ENCODE peak calls at places on chromosomes 2 and 18, in seven cellular contexts. One of them, this sample, is unnamed.

GRCh38 chr2:198004173-198004572 is 199.8 kb downstream of the PLCL1 start:
- DNase-seq in left ventricle myocardium inferior: no peak
- DNase-seq in mammary epithelial cell: no peak
- DNase-seq in uterus: no peak
- DNase-seq in body of pancreas: no peak
- DNase-seq in AG04450: no peak
- DNase-seq in psoas muscle: no peak
- DNase-seq in this sample: no peak

GRCh38 chr2:240786355-240786841 is 33.6 kb downstream of the KIF1A start:
- DNase-seq in left ventricle myocardium inferior: peak; percentile 9
- DNase-seq in psoas muscle: peak; percentile 5
- DNase-seq in mammary epithelial cell: no peak
- DNase-seq in AG04450: no peak
- DNase-seq in uterus: no peak
- DNase-seq in body of pancreas: no peak
- DNase-seq in this sample: no peak

GRCh38 chr2:200352631-200353030 is 46.1 kb downstream of the SPATS2L start:
- DNase-seq in uterus: no peak
- DNase-seq in mammary epithelial cell: peak; percentile 77
- DNase-seq in left ventricle myocardium inferior: no peak
- DNase-seq in psoas muscle: no peak
- DNase-seq in body of pancreas: no peak
- DNase-seq in AG04450: no peak
- DNase-seq in this sample: no peak

GRCh38 chr2:168538133-168538532 is 82.1 kb downstream of the CERS6 start:
- DNase-seq in AG04450: no peak
- DNase-seq in left ventricle myocardium inferior: no peak
- DNase-seq in body of pancreas: no peak
- DNase-seq in psoas muscle: no peak
- DNase-seq in mammary epithelial cell: no peak
- DNase-seq in uterus: no peak
- DNase-seq in this sample: no peak

GRCh38 chr2:79817288-79817687 is 304.4 kb downstream of the CTNNA2 start:
- DNase-seq in AG04450: no peak
- DNase-seq in psoas muscle: no peak
- DNase-seq in mammary epithelial cell: no peak
- DNase-seq in left ventricle myocardium inferior: no peak
- DNase-seq in body of pancreas: no peak
- DNase-seq in uterus: no peak
- DNase-seq in this sample: no peak

GRCh38 chr2:137255990-137256389 is 490.6 kb downstream of the THSD7B start:
- DNase-seq in uterus: no peak
- DNase-seq in psoas muscle: no peak
- DNase-seq in left ventricle myocardium inferior: no peak
- DNase-seq in body of pancreas: no peak
- DNase-seq in AG04450: no peak
- DNase-seq in mammary epithelial cell: peak; percentile 93
- DNase-seq in this sample: no peak

GRCh38 chr2:73333564-73333963 is 40.2 kb upstream of the EGR4 start:
- DNase-seq in psoas muscle: no peak
- DNase-seq in body of pancreas: no peak
- DNase-seq in left ventricle myocardium inferior: no peak
- DNase-seq in AG04450: no peak
- DNase-seq in mammary epithelial cell: no peak
- DNase-seq in uterus: no peak
- DNase-seq in this sample: no peak

GRCh38 chr2:15944325-15945017 is 4.1 kb downstream of the MYCN start:
- DNase-seq in body of pancreas: no peak
- DNase-seq in psoas muscle: no peak
- DNase-seq in left ventricle myocardium inferior: no peak
- DNase-seq in AG04450: no peak
- DNase-seq in uterus: no peak
- DNase-seq in mammary epithelial cell: no peak
- DNase-seq in this sample: no peak

GRCh38 chr2:151973013-151973900 is 125.6 kb downstream of the CACNB4 start:
- DNase-seq in psoas muscle: no peak
- DNase-seq in left ventricle myocardium inferior: no peak
- DNase-seq in AG04450: no peak
- DNase-seq in body of pancreas: no peak
- DNase-seq in uterus: no peak
- DNase-seq in mammary epithelial cell: no peak
- DNase-seq in this sample: no peak

GRCh38 chr2:16112251-16112971 is 172.1 kb downstream of the MYCN start:
- DNase-seq in mammary epithelial cell: no peak
- DNase-seq in AG04450: no peak
- DNase-seq in uterus: no peak
- DNase-seq in body of pancreas: no peak
- DNase-seq in psoas muscle: no peak
- DNase-seq in left ventricle myocardium inferior: no peak
- DNase-seq in this sample: no peak

GRCh38 chr2:161961046-161961445 is 113.0 kb downstream of the DPP4 start:
- DNase-seq in uterus: no peak
- DNase-seq in left ventricle myocardium inferior: no peak
- DNase-seq in mammary epithelial cell: no peak
- DNase-seq in AG04450: no peak
- DNase-seq in body of pancreas: no peak
- DNase-seq in psoas muscle: no peak
- DNase-seq in this sample: no peak

DNA sequence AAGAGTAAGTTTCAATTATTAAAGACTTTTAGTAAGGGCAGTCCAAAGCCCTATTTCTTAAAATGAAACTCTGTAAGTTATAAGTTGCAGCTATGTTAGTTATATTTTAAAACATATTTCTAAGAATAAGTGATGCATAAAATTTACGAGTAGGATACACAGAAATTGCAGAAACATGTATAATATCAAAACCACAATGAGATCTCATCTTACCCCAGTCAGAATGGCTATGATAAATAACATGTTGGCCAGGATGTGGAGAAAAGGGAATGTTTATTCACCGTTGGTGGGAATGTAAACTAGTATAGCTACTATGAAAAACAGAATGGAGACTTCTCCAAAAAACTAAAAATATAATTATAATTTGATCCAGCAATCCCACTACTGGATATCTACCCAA is 201.2 kb downstream of the CBLN2 start:
- DNase-seq in body of pancreas: no peak
- DNase-seq in mammary epithelial cell: no peak
- DNase-seq in AG04450: no peak
- DNase-seq in psoas muscle: no peak
- DNase-seq in uterus: no peak
- DNase-seq in left ventricle myocardium inferior: no peak
- DNase-seq in this sample: no peak
- H3K27ac ChIP-seq in body of pancreas: no peak overlapping the region
- H3K27ac ChIP-seq in mammary epithelial cell: no peak overlapping the region
- H3K27ac ChIP-seq in AG04450: no peak overlapping the region
- H3K27ac ChIP-seq in psoas muscle: no peak overlapping the region
- H3K27ac ChIP-seq in uterus: no peak overlapping the region
- H3K27ac ChIP-seq in left ventricle myocardium inferior: no peak overlapping the region
- H3K27ac ChIP-seq in this sample: no peak overlapping the region

DNA sequence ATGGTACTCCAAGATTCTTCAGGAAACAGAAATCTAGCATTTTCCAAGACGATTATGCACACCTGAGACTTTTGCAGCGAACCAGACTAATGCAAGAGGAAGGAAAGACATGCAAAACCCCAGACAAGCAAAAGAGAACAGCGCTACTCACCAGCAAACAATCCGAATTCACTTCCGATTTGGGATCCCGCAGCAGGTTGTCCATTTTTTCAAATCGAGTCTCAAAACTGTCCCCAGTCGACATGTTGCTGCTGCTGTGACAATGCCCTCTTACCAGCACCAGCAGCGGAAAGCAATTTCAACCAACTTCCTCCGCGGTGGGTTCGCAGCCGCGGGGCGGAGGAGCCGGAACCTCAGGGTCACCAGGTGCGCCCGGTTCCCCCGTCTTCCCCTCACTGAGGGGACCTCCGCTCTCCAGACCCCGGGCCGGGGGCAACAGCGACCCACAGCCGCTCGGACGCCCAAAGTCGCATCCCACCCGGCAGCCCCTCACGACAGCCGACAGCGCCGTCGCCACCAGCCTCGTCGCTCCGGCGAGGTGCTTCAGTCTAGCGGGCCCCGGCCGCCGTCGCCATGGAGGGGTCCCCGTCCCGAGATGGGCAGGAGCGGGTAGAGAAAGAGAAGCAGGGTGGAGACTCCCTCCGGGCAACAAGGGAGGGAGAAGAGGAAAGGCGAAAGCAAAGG is 804 bp downstream of the ROCK1 start:
- DNase-seq in psoas muscle: peak; percentile 30
- DNase-seq in uterus: peak; percentile 27
- DNase-seq in body of pancreas: peak; percentile 55
- DNase-seq in mammary epithelial cell: peak; percentile 45
- DNase-seq in left ventricle myocardium inferior: peak; percentile 44
- DNase-seq in AG04450: no peak
- DNase-seq in this sample: no peak
- TF ChIP-seq CTCF in psoas muscle: no peak
- TF ChIP-seq CTCF in uterus: no peak
- TF ChIP-seq CTCF in body of pancreas: no peak
- TF ChIP-seq CTCF in mammary epithelial cell: no peak
- TF ChIP-seq CTCF in left ventricle myocardium inferior: no peak
- TF ChIP-seq CTCF in AG04450: no peak
- TF ChIP-seq CTCF in this sample: no peak

GRCh38 chr2:189582140-189582825 is 1.7 kb upstream of the SLC40A1 start:
- DNase-seq in left ventricle myocardium inferior: no peak
- DNase-seq in body of pancreas: no peak
- DNase-seq in uterus: no peak
- DNase-seq in AG04450: no peak
- DNase-seq in psoas muscle: no peak
- DNase-seq in mammary epithelial cell: no peak
- DNase-seq in this sample: no peak

GRCh38 chr2:189580662-189581353 is at the start of gene SLC40A1:
- DNase-seq in body of pancreas: peak; percentile 92
- DNase-seq in AG04450: no peak
- DNase-seq in left ventricle myocardium inferior: peak; percentile 86
- DNase-seq in mammary epithelial cell: peak; percentile 33
- DNase-seq in uterus: peak; percentile 83
- DNase-seq in psoas muscle: peak; percentile 86
- DNase-seq in this sample: peak; percentile 70

GRCh38 chr2:189580267-189580661 is 322 bp downstream of the SLC40A1 start:
- DNase-seq in left ventricle myocardium inferior: peak; percentile 31
- DNase-seq in body of pancreas: peak; percentile 43
- DNase-seq in psoas muscle: peak; percentile 21
- DNase-seq in mammary epithelial cell: no peak
- DNase-seq in AG04450: no peak
- DNase-seq in uterus: peak; percentile 31
- DNase-seq in this sample: no peak

GRCh38 chr2:189579585-189579984 is 1.0 kb downstream of the SLC40A1 start:
- DNase-seq in mammary epithelial cell: no peak
- DNase-seq in psoas muscle: no peak
- DNase-seq in AG04450: no peak
- DNase-seq in left ventricle myocardium inferior: no peak
- DNase-seq in uterus: peak; percentile 27
- DNase-seq in body of pancreas: no peak
- DNase-seq in this sample: no peak

GRCh38 chr2:189581354-189582139 is 961 bp upstream of the SLC40A1 start:
- DNase-seq in body of pancreas: peak; percentile 51
- DNase-seq in mammary epithelial cell: no peak
- DNase-seq in psoas muscle: peak; percentile 25
- DNase-seq in left ventricle myocardium inferior: peak; percentile 12
- DNase-seq in AG04450: no peak
- DNase-seq in uterus: peak; percentile 40
- DNase-seq in this sample: no peak
- H3K27ac ChIP-seq in body of pancreas: peak overlapping the region; percentile 89
- H3K27ac ChIP-seq in mammary epithelial cell: no peak overlapping the region
- H3K27ac ChIP-seq in psoas muscle: peak overlapping the region; percentile 96
- H3K27ac ChIP-seq in left ventricle myocardium inferior: peak overlapping the region; percentile 99
- H3K27ac ChIP-seq in AG04450: no peak overlapping the region
- H3K27ac ChIP-seq in uterus: peak overlapping the region; percentile 98
- H3K27ac ChIP-seq in this sample: peak overlapping the region; percentile 90

DNA sequence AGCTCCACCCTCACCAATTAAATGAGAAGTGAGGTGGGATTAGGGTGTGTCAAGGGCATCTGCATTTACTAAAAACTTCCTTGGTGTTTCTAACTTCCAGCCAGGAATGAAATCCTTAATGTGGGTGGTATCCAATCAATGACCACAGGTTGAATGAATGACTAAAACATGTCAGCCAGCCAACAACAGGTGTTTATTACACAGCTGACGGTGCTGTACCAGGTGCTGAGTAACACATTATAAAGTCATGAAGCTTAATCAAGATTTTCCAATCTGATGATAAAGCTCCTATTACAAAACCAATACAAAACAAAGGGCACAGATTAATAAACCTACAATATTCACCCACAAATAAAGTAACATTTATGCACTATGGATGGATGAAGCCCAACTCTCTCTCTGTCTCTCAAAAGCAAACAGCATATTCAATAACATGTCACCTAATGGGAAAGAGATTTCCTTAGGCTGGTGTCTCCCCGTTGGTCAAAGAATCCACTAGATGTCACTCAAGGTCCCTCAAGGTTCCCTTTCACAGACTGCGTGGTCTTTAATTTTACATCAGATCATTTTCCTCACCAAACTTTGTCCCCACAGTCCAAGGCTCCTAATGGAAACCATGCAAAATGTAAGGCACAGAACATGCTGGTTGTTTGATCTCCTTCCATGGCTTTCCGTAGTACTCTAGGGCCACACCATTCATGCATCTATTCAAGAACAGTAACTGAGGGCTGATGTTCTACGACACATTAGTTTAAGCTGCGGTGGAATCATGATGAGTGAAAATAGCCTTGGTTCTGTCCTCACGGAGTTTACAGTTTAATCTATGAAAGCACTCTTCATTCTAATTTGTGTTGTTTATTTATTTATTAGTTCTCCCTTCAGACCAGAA is 6.4 kb upstream of the PTPN4 start:
- DNase-seq in uterus: no peak
- DNase-seq in AG04450: no peak
- DNase-seq in body of pancreas: peak; percentile 39
- DNase-seq in psoas muscle: no peak
- DNase-seq in left ventricle myocardium inferior: no peak
- DNase-seq in mammary epithelial cell: peak; percentile 32
- DNase-seq in this sample: no peak
- TF ChIP-seq CTCF in uterus: peak; percentile 65
- TF ChIP-seq CTCF in AG04450: peak; percentile 66
- TF ChIP-seq CTCF in body of pancreas: peak; percentile 66
- TF ChIP-seq CTCF in psoas muscle: peak; percentile 76
- TF ChIP-seq CTCF in left ventricle myocardium inferior: peak; percentile 84
- TF ChIP-seq CTCF in mammary epithelial cell: peak; percentile 54
- TF ChIP-seq CTCF in this sample: peak; percentile 32